ENCODE peak calls at places on chromosomes 3 and 15, in four cellular contexts. C is K562, Y is IMR-90, I is GM12878. F is an unnamed sample.

GRCh38 chr15:52559583-52559982 is 9.2 kb downstream of the ARPP19 start:
- DNase-seq in Y (peak), I (no peak), C (peak), F (no peak)

GRCh38 chr15:56758770-56759449 is 25.6 kb upstream of the ZNF280D start:
- DNase-seq in Y (peak), I (no peak), C (peak), F (no peak)

GRCh38 chr15:69132935-69133861 is 27.2 kb upstream of the GLCE start:
- DNase-seq in I (no peak), C (no peak), Y (no peak), F (no peak)

GRCh38 chr3:151362798-151363197 is 21.8 kb downstream of the P2RY12 start:
- DNase-seq in I (no peak), Y (no peak), C (no peak), F (no peak)

GRCh38 chr15:73010154-73011152 is 41.8 kb upstream of the NEO1 start:
- DNase-seq in I (no peak), C (no peak), Y (peak), F (no peak)

GRCh38 chr15:30923429-30923828 is 19.7 kb downstream of the FAN1 start:
- DNase-seq in C (no peak), I (no peak), Y (no peak), F (no peak)

GRCh38 chr15:50774450-50774849 is 8.9 kb upstream of the SPPL2A start:
- DNase-seq in C (no peak), Y (peak), I (no peak), F (no peak)

GRCh38 chr3:24781454-24781853 is 286.8 kb upstream of the THRB start:
- DNase-seq in Y (no peak), C (no peak), I (no peak), F (no peak)

GRCh38 chr15:99249270-99249817 is at the start of gene TTC23:
- DNase-seq in Y (peak), I (no peak), C (no peak), F (peak)
- TF ChIP-seq FOS in Y (no peak), I (no peak), C (no peak), F (no peak)

GRCh38 chr3:162170581-162170980 is 674.0 kb downstream of the OTOL1 start:
- DNase-seq in I (no peak), Y (peak), C (no peak), F (no peak)
- H3K4me2 ChIP-seq in I (no peak), Y (no peak), C (no peak), F (no peak)

DNA sequence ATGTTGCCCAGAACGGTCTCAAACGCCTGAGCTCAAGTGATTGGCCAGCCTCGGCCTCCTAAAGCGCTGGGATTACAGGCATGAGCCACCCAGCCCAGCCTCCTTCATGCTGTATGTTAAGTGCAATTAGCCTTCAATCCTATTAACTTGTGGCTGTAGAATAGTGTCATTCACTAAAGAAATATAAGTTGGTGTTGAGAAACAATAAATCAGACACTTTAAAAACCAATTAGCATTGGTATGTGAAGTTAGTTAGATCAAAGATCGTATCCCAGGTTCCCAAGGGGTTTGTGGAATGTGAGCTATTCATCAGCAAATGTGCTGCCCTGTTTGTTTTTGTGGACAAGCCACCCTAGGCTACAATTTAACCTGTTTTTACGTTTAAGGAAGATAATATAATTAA is 11.0 kb upstream of the PIK3CB start:
- DNase-seq in Y (no peak), I (no peak), C (no peak), F (no peak)
- H3K9ac ChIP-seq in Y (no peak), I (no peak), C (no peak), F (no peak)

DNA sequence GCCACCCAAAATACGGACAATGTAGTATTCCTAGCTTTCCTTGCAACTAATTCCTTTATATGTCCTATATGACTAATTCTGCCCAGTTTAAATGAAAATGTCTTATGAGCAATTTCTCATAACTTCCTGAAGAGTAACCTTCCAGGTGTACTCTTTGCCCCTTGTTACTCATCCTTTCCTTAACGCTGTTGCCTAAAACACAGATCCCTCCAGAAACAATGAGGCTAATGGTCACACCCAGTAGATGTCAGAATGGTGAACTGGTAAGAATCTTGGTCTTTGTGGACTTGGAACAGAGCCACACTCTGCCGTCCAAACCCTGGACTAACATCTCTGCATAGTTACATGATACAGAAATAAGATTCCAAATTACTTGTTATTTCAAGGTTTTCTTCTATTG is 497.9 kb downstream of the IGSF11 start:
- DNase-seq in C (no peak), Y (no peak), I (no peak), F (no peak)
- TF ChIP-seq FOS in C (no peak), Y (no peak), I (no peak), F (no peak)

GRCh38 chr15:66866651-66867050 is 164.6 kb downstream of the SMAD6 start:
- DNase-seq in I (no peak), C (no peak), Y (no peak), F (no peak)
- H3K4me2 ChIP-seq in I (peak), C (no peak), Y (no peak), F (no peak)

GRCh38 chr15:100879046-100879445 is 585 bp upstream of the ALDH1A3 start:
- DNase-seq in I (no peak), C (no peak), Y (no peak), F (no peak)
- H3K9ac ChIP-seq in I (no peak), C (no peak), Y (no peak), F (no peak)

DNA sequence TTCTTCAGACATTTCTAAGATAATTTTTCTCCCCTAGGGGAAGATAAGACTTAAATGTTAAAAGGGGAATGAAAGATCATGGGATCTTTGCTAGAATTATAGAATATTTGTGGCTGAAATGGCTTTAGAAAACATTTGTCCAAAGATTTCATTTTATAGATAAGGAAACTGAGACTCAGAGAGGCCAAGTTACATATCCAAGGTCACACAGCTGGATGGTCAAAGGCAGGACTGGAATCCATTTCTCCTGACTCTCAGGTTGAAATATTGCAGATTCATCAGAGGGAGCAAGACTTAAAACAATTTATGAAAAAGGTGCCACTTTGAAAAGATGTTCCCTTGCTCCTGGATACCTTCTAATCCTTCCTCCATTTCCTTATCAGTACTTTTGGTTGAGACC is 19.5 kb upstream of the LEKR1 start:
- DNase-seq in Y (no peak), I (no peak), C (no peak), F (no peak)
- TF ChIP-seq FOS in Y (no peak), I (no peak), C (no peak), F (no peak)

GRCh38 chr15:66745530-66746230 is 43.6 kb downstream of the SMAD6 start:
- DNase-seq in Y (no peak), I (no peak), C (no peak), F (no peak)

GRCh38 chr15:66743204-66743603 is 41.2 kb downstream of the SMAD6 start:
- DNase-seq in I (no peak), Y (no peak), C (no peak), F (no peak)

GRCh38 chr15:66746231-66746605 is 44.2 kb downstream of the SMAD6 start:
- DNase-seq in C (no peak), Y (no peak), I (no peak), F (peak)

GRCh38 chr15:66743703-66744536 is 41.9 kb downstream of the SMAD6 start:
- DNase-seq in I (no peak), Y (no peak), C (no peak), F (no peak)

GRCh38 chr15:66744610-66745279 is 42.7 kb downstream of the SMAD6 start:
- DNase-seq in Y (no peak), C (no peak), I (no peak), F (no peak)
- H3K4me2 ChIP-seq in Y (peak), C (no peak), I (no peak), F (no peak)

GRCh38 chr3:107133891-107134290 is 243.3 kb upstream of the CCDC54 start:
- DNase-seq in Y (no peak), I (no peak), C (no peak), F (no peak)
- H3K9ac ChIP-seq in Y (no peak), I (no peak), C (no peak), F (no peak)

DNA sequence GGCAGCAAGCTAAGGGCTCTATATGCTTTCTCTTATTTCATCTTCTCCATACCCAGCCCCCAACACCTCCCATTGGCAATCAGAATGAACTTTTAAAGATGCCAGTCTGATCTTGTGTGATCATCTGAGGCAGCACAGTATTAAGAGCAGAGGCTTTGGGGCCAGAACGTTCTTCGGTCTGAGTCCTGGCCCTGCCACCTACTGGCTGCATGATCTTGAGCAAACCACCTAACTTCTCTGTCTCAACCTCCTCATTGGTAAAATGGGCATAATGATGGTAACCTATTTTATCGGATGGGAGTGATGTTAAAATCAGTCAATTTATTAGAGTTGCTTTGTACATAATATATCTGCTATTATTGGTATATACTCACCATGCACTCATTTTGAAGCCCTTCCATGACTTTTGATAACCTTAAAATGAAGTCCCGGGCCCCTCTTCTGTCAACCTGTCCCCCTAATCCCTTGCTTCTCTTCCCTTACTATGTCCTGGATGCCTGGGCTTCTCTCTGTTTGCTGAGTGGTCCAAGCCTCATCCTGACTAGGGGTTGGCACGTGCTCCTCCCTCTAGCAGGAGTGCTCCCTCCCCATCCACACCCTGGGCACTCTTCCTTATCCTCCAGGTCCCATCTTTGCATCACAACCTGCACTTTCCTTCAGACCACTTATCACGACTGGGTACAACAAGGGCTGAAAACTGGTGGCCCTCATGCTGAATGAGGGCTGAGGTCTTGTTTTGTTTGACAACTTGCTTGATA is 6.3 kb downstream of the EFCAB12 start:
- DNase-seq in I (no peak), Y (no peak), C (no peak), F (peak)
- TF ChIP-seq FOS in I (no peak), Y (no peak), C (no peak), F (no peak)

F was measured in endothelial cell of umbilical vein.